ENCODE peak calls at places on chromosomes 4 and X, in four cellular contexts. S, U, L and R are unnamed samples.

GRCh38 chr4:37188100-37188499 is 56.4 kb upstream of the NWD2 start:
- DNase-seq in S (no peak), L (no peak), U (no peak), R (no peak)

GRCh38 chr4:131470360-131470759 is 1678.7 kb upstream of the PCDH10 start:
- DNase-seq in L (no peak), S (no peak), U (no peak), R (no peak)

GRCh38 chrX:50787099-50787498 is 26.9 kb downstream of the SHROOM4 start:
- DNase-seq in L (no peak), S (no peak), U (no peak), R (no peak)

GRCh38 chr4:118846981-118847380 is 11.1 kb upstream of the SEC24D start:
- DNase-seq in U (no peak), L (no peak), S (no peak), R (no peak)

GRCh38 chr4:10096201-10096975 is 20.2 kb downstream of the WDR1 start:
- DNase-seq in L (peak), S (peak), U (peak), R (peak)

GRCh38 chrX:46649421-46650260 is 76.1 kb downstream of the CHST7 start:
- DNase-seq in L (peak), S (no peak), U (no peak), R (peak)

GRCh38 chr4:127188847-127189246 is 443.9 kb upstream of the INTU start:
- DNase-seq in S (peak), U (peak), L (peak), R (peak)

GRCh38 chr4:17817027-17817426 is 6.2 kb downstream of the NCAPG start:
- DNase-seq in L (peak), U (peak), S (peak), R (no peak)

GRCh38 chrX:11470231-11470630 is 177.0 kb downstream of the AMELX start:
- DNase-seq in L (peak), S (peak), U (peak), R (no peak)

GRCh38 chr4:112075129-112075753 is 70.0 kb upstream of the FAM241A start:
- DNase-seq in U (peak), S (peak), L (peak), R (no peak)

GRCh38 chr4:183797041-183797444 is 108.1 kb upstream of the STOX2 start:
- DNase-seq in U (no peak), S (no peak), L (no peak), R (no peak)

GRCh38 chrX:118156953-118157608 is 40.5 kb upstream of the KLHL13 start:
- DNase-seq in S (no peak), L (no peak), U (no peak), R (no peak)

GRCh38 chrX:48890296-48890925 is 7.2 kb downstream of the TIMM17B start:
- DNase-seq in U (no peak), L (no peak), S (no peak), R (no peak)

GRCh38 chrX:97751016-97751415 is 867.3 kb downstream of the RPA4 start:
- DNase-seq in U (no peak), L (no peak), S (no peak), R (no peak)

GRCh38 chrX:103376118-103376978 is at the start of gene BEX3:
- DNase-seq in U (peak), L (peak), S (peak), R (no peak)

GRCh38 chrX:34656842-34657780 is at the start of gene TMEM47:
- DNase-seq in S (peak), U (peak), L (peak), R (peak)

GRCh38 chrX:73930300-73930699 is 367.3 kb downstream of the CHIC1 start:
- DNase-seq in S (no peak), L (peak), U (peak), R (no peak)

GRCh38 chrX:65407157-65407626 is 127.4 kb downstream of the LAS1L start:
- DNase-seq in U (no peak), S (no peak), L (no peak), R (no peak)

GRCh38 chrX:110146521-110146920 is 143.6 kb downstream of the TMEM164 start:
- DNase-seq in S (peak), L (peak), U (peak), R (peak)

GRCh38 chrX:25016938-25017598 is 1.3 kb upstream of the ARX start:
- DNase-seq in U (no peak), L (no peak), S (no peak), R (no peak)

GRCh38 chr4:189940178-189941004 is at the start of gene FRG1:
- DNase-seq in S (peak), L (peak), U (peak), R (peak)

GRCh38 chr4:2006367-2006766 is 2.4 kb downstream of the NELFA start:
- DNase-seq in U (no peak), L (no peak), S (no peak), R (no peak)

GRCh38 chr4:76306882-76307669 is 543 bp downstream of the STBD1 start:
- DNase-seq in U (peak), S (peak), L (peak), R (no peak)

GRCh38 chr4:1593881-1594345 is 90.2 kb downstream of the FAM53A start:
- DNase-seq in U (no peak), L (no peak), S (no peak), R (no peak)

GRCh38 chr4:8238061-8238511 is 31.5 kb upstream of the HTRA3 start:
- DNase-seq in U (no peak), L (no peak), S (no peak), R (no peak)

GRCh38 chr4:176198316-176198903 is 3.0 kb upstream of the SPATA4 start:
- DNase-seq in L (no peak), S (no peak), U (no peak), R (no peak)

GRCh38 chr4:39032218-39033085 is at the start of gene TMEM156:
- DNase-seq in S (no peak), L (peak), U (peak), R (no peak)

GRCh38 chr4:19675172-19675811 is 576.4 kb upstream of the SLIT2 start:
- DNase-seq in S (peak), U (peak), L (peak), R (no peak)

GRCh38 chr4:99572527-99573240 is 1.9 kb upstream of the MTTP start:
- DNase-seq in U (peak), L (peak), S (no peak), R (no peak)

GRCh38 chrX:68646421-68646820 is 1.0 kb upstream of the STARD8 start:
- DNase-seq in U (no peak), L (no peak), S (no peak), R (no peak)

GRCh38 chrX:23879380-23880090 is 28.2 kb downstream of the APOO start:
- DNase-seq in L (no peak), U (no peak), S (no peak), R (no peak)

GRCh38 chrX:20038966-20039365 is 48.1 kb upstream of the BCLAF3 start:
- DNase-seq in S (no peak), U (no peak), L (no peak), R (no peak)

GRCh38 chrX:122055979-122056715 is 1008.7 kb downstream of the GLUD2 start:
- DNase-seq in U (peak), S (no peak), L (no peak), R (no peak)

GRCh38 chr4:5758741-5759140 is 47.7 kb downstream of the EVC start:
- DNase-seq in U (peak), S (peak), L (peak), R (no peak)

GRCh38 chrX:3576886-3577516 is 136.4 kb downstream of the PRKX start:
- DNase-seq in S (peak), L (peak), U (peak), R (peak)

GRCh38 chrX:13101439-13102139 is 57.2 kb upstream of the FAM9C start:
- DNase-seq in U (peak), L (peak), S (peak), R (no peak)